ENCODE peak calls at places on chromosomes 5 and 9, in four cellular contexts. N, I, S and L are unnamed samples.

GRCh38 chr5:91235194-91235793 is 147.8 kb downstream of the ARRDC3 start:
- DNase-seq in N (no peak), I (no peak), S (no peak), L (no peak)

GRCh38 chr5:14268236-14268701 is 125.1 kb downstream of the TRIO start:
- DNase-seq in N (no peak), I (no peak), S (no peak), L (no peak)

GRCh38 chr5:139415221-139415861 is 11.5 kb upstream of the SPATA24 start:
- DNase-seq in N (peak), I (no peak), S (no peak), L (peak)

GRCh38 chr5:124902097-124902821 is 155.8 kb upstream of the ZNF608 start:
- DNase-seq in N (peak), I (no peak), S (peak), L (no peak)

GRCh38 chr5:59562756-59563389 is 330.7 kb downstream of the PDE4D start:
- DNase-seq in N (no peak), I (no peak), S (peak), L (no peak)

GRCh38 chr5:172049226-172049796 is 42.9 kb upstream of the FBXW11 start:
- DNase-seq in N (no peak), I (no peak), S (no peak), L (no peak)

GRCh38 chr9:134993996-134994720 is 76.4 kb upstream of the FCN1 start:
- DNase-seq in N (no peak), I (no peak), S (no peak), L (no peak)

GRCh38 chr5:176181271-176181855 is 56.9 kb upstream of the SIMC1 start:
- DNase-seq in N (no peak), I (no peak), S (no peak), L (no peak)

GRCh38 chr5:17378346-17378984 is 119.6 kb upstream of the TAF11L2 start:
- DNase-seq in N (no peak), I (no peak), S (no peak), L (no peak)

GRCh38 chr5:139402561-139403158 is 1.2 kb downstream of the SPATA24 start:
- DNase-seq in N (no peak), I (no peak), S (no peak), L (no peak)

GRCh38 chr9:14014744-14015143 is 299.2 kb downstream of the NFIB start:
- DNase-seq in N (no peak), I (no peak), S (no peak), L (no peak)

GRCh38 chr9:5186416-5187169 is 1.2 kb upstream of the INSL6 start:
- DNase-seq in N (no peak), I (no peak), S (peak), L (no peak)

GRCh38 chr9:93697352-93698139 is 121.2 kb downstream of the PHF2 start:
- DNase-seq in N (no peak), I (no peak), S (no peak), L (no peak)

GRCh38 chr5:128965011-128965637 is at the start of gene SLC27A6:
- DNase-seq in N (peak), I (no peak), S (no peak), L (peak)

GRCh38 chr9:126146254-126147145 is 180.1 kb upstream of the MVB12B start:
- DNase-seq in N (no peak), I (no peak), S (no peak), L (no peak)

GRCh38 chr5:44875661-44876250 is 67.0 kb downstream of the MRPS30 start:
- DNase-seq in N (no peak), I (no peak), S (no peak), L (no peak)

GRCh38 chr5:14946813-14947640 is 75.4 kb upstream of the ANKH start:
- DNase-seq in N (no peak), I (no peak), S (peak), L (no peak)

GRCh38 chr9:91833878-91834255 is 116.2 kb downstream of the ROR2 start:
- DNase-seq in N (no peak), I (no peak), S (no peak), L (no peak)

GRCh38 chr9:114677418-114677817 is 4.6 kb downstream of the TEX48 start:
- DNase-seq in N (no peak), I (no peak), S (no peak), L (no peak)

GRCh38 chr5:98301567-98301966 is 471.9 kb upstream of the RGMB start:
- DNase-seq in N (no peak), I (no peak), S (no peak), L (no peak)

GRCh38 chr5:102223542-102224444 is 72.3 kb downstream of the SLCO4C1 start:
- DNase-seq in N (no peak), I (no peak), S (no peak), L (no peak)

GRCh38 chr5:3218916-3219650 is 376.5 kb upstream of the IRX1 start:
- DNase-seq in N (no peak), I (no peak), S (no peak), L (no peak)

GRCh38 chr5:92704590-92704989 is 876.4 kb downstream of the NR2F1-AS1 start:
- DNase-seq in N (no peak), I (no peak), S (no peak), L (no peak)

GRCh38 chr5:140258016-140258415 is 44.9 kb downstream of the PFDN1 start:
- DNase-seq in N (no peak), I (no peak), S (no peak), L (no peak)